ENCODE peak calls at places on chromosomes 2 and 18, in six cellular contexts. Y is body of pancreas, H is heart left ventricle, U is ovary, V is trophoblast cell, S is right lobe of liver. B is an unnamed sample. For H3K4me1, the result is how much of the 10 kb centered on the place peaks cover.

GRCh38 chr2:30255026-30255425 is 23.7 kb downstream of the LBH start:
- DNase-seq in Y (no peak), H (no peak), U (no peak), V (no peak), S (no peak), B (no peak)

GRCh38 chr2:2904721-2905340 is 472.8 kb downstream of the EIPR1 start:
- DNase-seq in Y (no peak), H (no peak), U (no peak), V (no peak), S (no peak), B (no peak)

GRCh38 chr2:9288681-9289338 is 82.2 kb downstream of the ASAP2 start:
- DNase-seq in Y (no peak), H (no peak), U (no peak), V (no peak), S (no peak), B (no peak)

GRCh38 chr2:175490306-175490705 is 308.8 kb upstream of the ATP5MC3 start:
- DNase-seq in Y (no peak), H (no peak), U (no peak), V (no peak), S (no peak), B (no peak)

GRCh38 chr18:73283032-73283431 is 415.2 kb upstream of the NETO1 start:
- DNase-seq in Y (no peak), H (no peak), U (no peak), V (no peak), S (no peak), B (no peak)

GRCh38 chr2:54348672-54349071 is 92.6 kb upstream of the TSPYL6 start:
- DNase-seq in Y (no peak), H (peak), U (no peak), V (no peak), S (no peak), B (no peak)

GRCh38 chr2:61658841-61659780 is 121.0 kb upstream of the XPO1 start:
- DNase-seq in Y (peak), H (peak), U (no peak), V (peak), S (no peak), B (no peak)

GRCh38 chr18:59272971-59273935 is at the start of gene RAX:
- DNase-seq in Y (peak), H (no peak), U (no peak), V (no peak), S (peak), B (no peak)

DNA sequence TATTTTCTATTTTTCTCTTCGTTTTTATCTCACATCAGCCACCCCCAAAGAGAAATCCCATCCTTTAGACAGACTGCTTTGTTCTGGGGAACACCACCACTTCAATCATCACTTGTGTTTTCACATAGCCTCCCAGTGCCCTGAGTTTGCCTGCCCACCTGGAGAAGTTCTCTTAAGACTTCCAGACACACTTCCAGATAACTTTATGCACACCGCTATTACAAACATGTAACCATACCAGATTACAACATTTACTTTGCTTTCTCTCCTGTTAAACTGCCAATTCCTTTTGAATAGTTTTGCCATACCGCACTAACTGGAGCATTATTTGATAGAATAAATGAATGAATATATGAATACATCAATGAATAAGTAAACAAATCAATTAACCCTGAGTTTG is 1353.6 kb downstream of the DPP10 start:
- DNase-seq in Y (no peak), H (no peak), U (no peak), V (no peak), S (no peak), B (no peak)
- H3K4me1 ChIP-seq in Y (under half), H (under half), U (under half), V (under half), S (under half), B (under half)

GRCh38 chr2:669323-669722 is 7.9 kb downstream of the TMEM18 start:
- DNase-seq in Y (no peak), H (no peak), U (no peak), V (no peak), S (no peak), B (no peak)
- H3K4me1 ChIP-seq in Y (under half), H (under half), U (under half), V (under half), S (under half), B (under half)

GRCh38 chr2:216214768-216215167 is 105.6 kb downstream of the XRCC5 start:
- DNase-seq in Y (no peak), H (no peak), U (no peak), V (no peak), S (no peak), B (no peak)
- H3K4me1 ChIP-seq in Y (under half), H (under half), U (under half), V (under half), S (under half), B (under half)

DNA sequence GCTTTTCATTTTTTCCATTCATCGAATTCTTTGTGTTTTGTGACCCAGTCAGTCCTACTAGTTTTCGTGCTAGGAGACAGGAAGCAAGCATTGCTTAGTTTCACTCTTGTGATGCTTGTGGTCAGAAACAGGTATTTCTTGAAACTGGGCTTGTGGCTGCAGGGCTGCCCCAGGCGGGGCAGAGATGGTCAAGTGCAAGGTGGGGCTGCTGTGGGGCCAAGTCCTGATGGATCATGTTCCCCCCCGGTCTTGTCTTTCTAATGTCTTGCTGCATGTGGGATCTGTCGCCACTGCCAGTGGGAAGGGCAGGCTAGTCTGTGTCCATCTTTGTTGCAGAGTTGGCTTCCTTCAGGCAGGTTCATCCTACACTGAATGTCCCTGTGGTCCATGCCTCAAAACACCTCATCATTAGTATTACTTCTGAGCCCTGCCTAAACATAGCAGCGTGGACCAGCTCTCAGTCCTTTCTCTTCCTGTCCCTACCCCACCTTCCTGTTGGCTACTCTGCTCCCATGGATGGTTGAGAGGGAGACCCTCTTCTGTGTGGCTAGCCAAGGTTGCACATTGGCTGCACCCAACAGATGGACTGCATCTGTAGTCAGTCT is 38.7 kb downstream of the INPP4A start:
- DNase-seq in Y (no peak), H (no peak), U (no peak), V (peak), S (no peak), B (no peak)
- H3K4me1 ChIP-seq in Y (half or more), H (half or more), U (under half), V (under half), S (under half), B (half or more)

GRCh38 chr18:13577091-13577697 is 149.2 kb downstream of the FAM210A start:
- DNase-seq in Y (peak), H (no peak), U (no peak), V (no peak), S (no peak), B (peak)

GRCh38 chr18:13579874-13580273 is 146.5 kb downstream of the FAM210A start:
- DNase-seq in Y (no peak), H (no peak), U (no peak), V (no peak), S (no peak), B (peak)

GRCh38 chr18:13576598-13576997 is 149.8 kb downstream of the FAM210A start:
- DNase-seq in Y (no peak), H (no peak), U (no peak), V (no peak), S (no peak), B (peak)

GRCh38 chr18:13580351-13580750 is 146.0 kb downstream of the FAM210A start:
- DNase-seq in Y (no peak), H (no peak), U (no peak), V (no peak), S (no peak), B (peak)

DNA sequence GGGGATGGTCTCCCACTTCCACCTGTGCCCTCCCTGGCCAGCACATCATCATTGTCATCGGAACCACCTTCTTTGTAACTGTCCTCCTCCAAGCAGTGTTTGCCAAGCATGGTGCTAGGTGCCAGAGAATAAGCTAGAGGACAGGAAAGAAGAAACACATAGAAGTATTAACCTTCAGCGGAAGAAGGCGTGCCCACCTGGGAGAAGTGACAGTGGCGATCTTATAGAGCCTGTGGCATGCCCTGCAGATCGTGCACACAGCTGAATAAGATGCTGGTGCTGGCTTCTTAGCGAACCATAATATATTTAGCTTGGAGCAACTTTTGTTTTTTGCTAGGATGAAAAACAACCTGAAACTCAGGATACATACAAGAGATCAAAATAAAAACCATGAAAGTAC is 148.0 kb downstream of the FAM210A start:
- DNase-seq in Y (no peak), H (no peak), U (no peak), V (no peak), S (no peak), B (peak)
- H3K4me1 ChIP-seq in Y (under half), H (under half), U (under half), V (under half), S (under half), B (under half)

GRCh38 chr18:77068321-77068841 is 64.2 kb downstream of the MBP start:
- DNase-seq in Y (peak), H (no peak), U (no peak), V (no peak), S (no peak), B (no peak)
- H3K4me1 ChIP-seq in Y (under half), H (half or more), U (under half), V (under half), S (under half), B (under half)

DNA sequence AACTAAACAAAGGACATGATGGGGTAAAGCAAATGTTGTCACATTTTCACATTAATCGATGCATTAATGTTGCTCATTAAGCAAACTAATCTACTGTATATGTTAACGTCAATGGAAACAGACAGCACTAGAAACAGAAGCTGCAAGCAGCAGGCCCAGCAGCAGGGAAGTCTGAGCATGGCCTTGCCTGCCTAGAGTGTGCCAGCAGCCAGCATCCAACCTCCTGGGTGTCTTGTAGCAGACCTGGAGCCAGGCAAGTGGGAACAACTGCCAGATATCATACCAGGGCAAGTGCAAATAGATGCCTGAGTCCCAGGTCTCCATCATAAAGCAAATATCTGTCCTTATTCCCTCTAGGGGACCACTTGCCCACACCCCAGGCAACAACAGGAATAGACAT is 319.0 kb downstream of the LRRTM1 start:
- DNase-seq in Y (no peak), H (no peak), U (no peak), V (no peak), S (no peak), B (no peak)
- H3K4me1 ChIP-seq in Y (under half), H (under half), U (under half), V (under half), S (under half), B (under half)